ENCODE peak calls at places on chromosomes 11 and 22, in nine cellular contexts. E is sigmoid colon; G is substantia nigra; R is caudate nucleus; S is left ventricle myocardium inferior; Z is thoracic aorta; I is WERI-Rb-1; A is H1; M is CD8-positive, alpha-beta T cell. T is an unnamed sample.

GRCh38 chr11:128936546-128937275 is 6.0 kb downstream of the TP53AIP1 start:
- DNase-seq in E (no peak), G (no peak), R (no peak), S (no peak), Z (no peak), I (no peak), A (peak), M (no peak), T (no peak)

GRCh38 chr22:44316393-44317162 is 3.8 kb upstream of the SHISAL1 start:
- DNase-seq in E (no peak), G (no peak), R (no peak), S (no peak), Z (no peak), I (no peak), A (no peak), M (no peak), T (no peak)

GRCh38 chr11:16669799-16670415 is 68.5 kb upstream of the C11orf58 start:
- DNase-seq in E (no peak), G (no peak), R (no peak), S (no peak), Z (no peak), I (no peak), A (no peak), M (no peak), T (no peak)

GRCh38 chr11:130314184-130314748 is 451 bp downstream of the ZBTB44 start:
- DNase-seq in E (peak), G (peak), R (peak), S (peak), Z (no peak), I (peak), A (peak), M (peak), T (peak)

GRCh38 chr11:113553235-113553634 is 78.0 kb upstream of the DRD2 start:
- DNase-seq in E (no peak), G (no peak), R (no peak), S (no peak), Z (no peak), I (no peak), A (no peak), M (no peak), T (peak)

GRCh38 chr22:21808130-21808529 is 59.3 kb downstream of the MAPK1 start:
- DNase-seq in E (no peak), G (no peak), R (no peak), S (no peak), Z (no peak), I (no peak), A (no peak), M (no peak), T (no peak)

GRCh38 chr11:123560001-123560400 is 94.4 kb downstream of the SCN3B start:
- DNase-seq in E (peak), G (no peak), R (peak), S (peak), Z (no peak), I (no peak), A (no peak), M (no peak), T (peak)

GRCh38 chr22:24553597-24554315 is 1.2 kb downstream of the GUCD1 start:
- DNase-seq in E (peak), G (no peak), R (no peak), S (peak), Z (no peak), I (no peak), A (no peak), M (no peak), T (peak)

GRCh38 chr11:68361702-68362101 is 49.3 kb downstream of the LRP5 start:
- DNase-seq in E (no peak), G (no peak), R (no peak), S (no peak), Z (no peak), I (no peak), A (no peak), M (no peak), T (no peak)
- H3K27ac ChIP-seq in E (peak), G (no peak), R (no peak), S (no peak), Z (no peak), I (no peak), A (no peak), M (no peak), T (no peak)

GRCh38 chr11:12222099-12222751 is 111.8 kb downstream of the MICAL2 start:
- DNase-seq in E (peak), G (no peak), R (no peak), S (peak), Z (no peak), I (peak), A (no peak), M (no peak), T (peak)

GRCh38 chr11:12226093-12226492 is 115.7 kb downstream of the MICAL2 start:
- DNase-seq in E (no peak), G (no peak), R (no peak), S (no peak), Z (no peak), I (no peak), A (no peak), M (no peak), T (no peak)

GRCh38 chr11:12225046-12225739 is 114.8 kb downstream of the MICAL2 start:
- DNase-seq in E (no peak), G (no peak), R (no peak), S (no peak), Z (no peak), I (no peak), A (no peak), M (no peak), T (no peak)

GRCh38 chr11:12223771-12224536 is 113.6 kb downstream of the MICAL2 start:
- DNase-seq in E (no peak), G (no peak), R (no peak), S (no peak), Z (no peak), I (peak), A (no peak), M (no peak), T (no peak)

DNA sequence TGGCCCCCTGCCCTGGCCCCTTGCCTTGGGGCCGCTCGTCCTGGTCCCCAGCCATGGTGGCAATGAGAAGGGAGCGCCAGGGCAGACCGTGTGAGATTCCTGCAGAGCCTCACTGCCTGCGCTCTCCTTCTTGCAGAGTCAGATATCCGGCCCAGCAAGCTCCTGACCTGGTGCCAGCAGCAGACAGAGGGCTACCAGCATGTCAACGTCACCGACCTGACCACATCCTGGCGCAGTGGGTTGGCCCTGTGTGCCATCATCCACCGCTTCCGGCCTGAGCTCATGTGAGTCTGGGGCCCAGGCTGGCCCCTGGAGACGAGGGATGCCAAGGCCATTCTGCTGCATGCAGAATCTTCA is 114.1 kb downstream of the MICAL2 start:
- DNase-seq in E (peak), G (no peak), R (peak), S (peak), Z (peak), I (no peak), A (no peak), M (peak), T (peak)
- H3K27ac ChIP-seq in E (peak), G (no peak), R (no peak), S (peak), Z (peak), I (no peak), A (no peak), M (peak), T (no peak)

DNA sequence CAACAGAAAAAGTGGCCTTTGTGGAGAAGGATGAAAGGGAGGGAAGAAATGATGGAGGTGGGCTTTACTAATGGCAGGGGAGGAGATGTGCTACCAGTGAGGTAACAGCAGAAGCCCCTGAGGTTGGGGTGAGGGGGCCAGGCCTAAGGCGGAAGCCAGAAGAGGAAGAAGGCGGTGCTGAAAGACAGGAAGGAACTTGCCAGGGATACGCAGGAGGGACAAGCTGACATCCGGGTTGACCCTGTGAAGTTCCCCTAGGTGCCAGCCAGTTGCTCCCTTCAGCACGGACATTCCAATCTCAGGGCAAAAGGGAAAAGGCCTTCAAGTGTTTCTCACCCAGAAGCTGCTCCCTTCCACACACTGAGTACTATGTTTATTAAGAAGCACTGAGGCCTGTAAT is 2.3 kb upstream of the TIRAP start:
- DNase-seq in E (peak), G (no peak), R (no peak), S (no peak), Z (no peak), I (no peak), A (no peak), M (no peak), T (no peak)
- H3K27ac ChIP-seq in E (no peak), G (no peak), R (no peak), S (no peak), Z (no peak), I (no peak), A (no peak), M (no peak), T (no peak)

GRCh38 chr11:78359921-78360320 is 57.7 kb downstream of the GAB2 start:
- DNase-seq in E (no peak), G (no peak), R (no peak), S (no peak), Z (no peak), I (no peak), A (no peak), M (no peak), T (no peak)
- H3K27ac ChIP-seq in E (no peak), G (peak), R (no peak), S (peak), Z (no peak), I (no peak), A (peak), M (no peak), T (no peak)

DNA sequence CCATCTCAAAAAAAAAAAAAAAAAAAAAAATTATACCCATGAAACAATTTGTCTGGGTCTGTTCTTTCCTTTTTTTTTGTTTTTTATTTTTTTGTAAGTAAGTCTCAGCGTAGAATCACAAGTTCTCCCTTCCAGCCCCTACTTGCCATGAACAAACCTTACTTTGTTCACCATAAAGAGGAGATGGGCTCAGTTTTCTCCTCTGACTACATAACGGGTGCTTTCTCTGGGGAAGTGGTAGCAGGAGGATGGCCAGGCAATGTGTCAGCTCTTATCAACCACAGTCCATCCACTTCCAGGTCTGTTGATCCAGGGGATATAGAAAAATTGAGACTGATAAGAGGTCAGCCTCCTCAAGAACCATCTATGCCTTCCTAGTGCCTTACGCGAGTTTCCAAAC is 11.0 kb downstream of the ASCC2 start:
- DNase-seq in E (no peak), G (no peak), R (no peak), S (no peak), Z (no peak), I (no peak), A (no peak), M (no peak), T (no peak)
- H3K27ac ChIP-seq in E (no peak), G (no peak), R (no peak), S (no peak), Z (no peak), I (no peak), A (no peak), M (no peak), T (no peak)

T was measured in uterus.